ENCODE peak calls at places on chromosome 5, in ten cellular contexts. N is right atrium auricular region; C is lower lobe of right lung; K is prostate gland; A is CD8-positive, alpha-beta T cell; I is HCT116; Z is heart left ventricle; U is astrocyte; V is sigmoid colon; J is PC-9. Y is an unnamed sample.
A peak's percentile ranks its signal among the peaks of the same experiment; 100 is the strongest.

GRCh38 chr5:122183098-122183794 is 53.9 kb downstream of the ZNF474 start:
- DNase-seq in N (peak; percentile 88), C (peak; percentile 77), K (peak; percentile 92), A (no peak), I (no peak), Z (peak; percentile 73), U (peak; percentile 86), V (peak; percentile 82), J (peak; percentile 64), Y (peak; percentile 92)

GRCh38 chr5:57033103-57033502 is 81.2 kb upstream of the MIER3 start:
- DNase-seq in N (no peak), C (no peak), K (no peak), A (no peak), I (peak; percentile 34), Z (no peak), U (no peak), V (no peak), J (peak; percentile 86), Y (peak; percentile 80)

GRCh38 chr5:107894361-107894760 is 223.6 kb upstream of the EFNA5 start:
- DNase-seq in N (no peak), C (no peak), K (no peak), A (no peak), I (no peak), Z (no peak), U (peak; percentile 20), V (no peak), J (no peak), Y (no peak)

GRCh38 chr5:61619777-61620518 is 287.9 kb downstream of the ZSWIM6 start:
- DNase-seq in N (no peak), C (no peak), K (peak; percentile 46), A (no peak), I (no peak), Z (no peak), U (no peak), V (no peak), J (no peak), Y (no peak)

GRCh38 chr5:31702709-31703108 is 63.8 kb downstream of the PDZD2 start:
- DNase-seq in N (no peak), C (no peak), K (no peak), A (no peak), I (no peak), Z (no peak), U (no peak), V (no peak), J (no peak), Y (no peak)

GRCh38 chr5:134873494-134873893 is 677 bp upstream of the TXNDC15 start:
- DNase-seq in N (no peak), C (no peak), K (no peak), A (no peak), I (no peak), Z (no peak), U (no peak), V (no peak), J (no peak), Y (no peak)

GRCh38 chr5:57184322-57184721 is 10.5 kb downstream of the GPBP1 start:
- DNase-seq in N (no peak), C (no peak), K (no peak), A (no peak), I (no peak), Z (no peak), U (no peak), V (no peak), J (no peak), Y (no peak)

GRCh38 chr5:124936626-124936933 is 190.1 kb upstream of the ZNF608 start:
- DNase-seq in N (no peak), C (no peak), K (no peak), A (no peak), I (no peak), Z (no peak), U (no peak), V (no peak), J (no peak), Y (no peak)

DNA sequence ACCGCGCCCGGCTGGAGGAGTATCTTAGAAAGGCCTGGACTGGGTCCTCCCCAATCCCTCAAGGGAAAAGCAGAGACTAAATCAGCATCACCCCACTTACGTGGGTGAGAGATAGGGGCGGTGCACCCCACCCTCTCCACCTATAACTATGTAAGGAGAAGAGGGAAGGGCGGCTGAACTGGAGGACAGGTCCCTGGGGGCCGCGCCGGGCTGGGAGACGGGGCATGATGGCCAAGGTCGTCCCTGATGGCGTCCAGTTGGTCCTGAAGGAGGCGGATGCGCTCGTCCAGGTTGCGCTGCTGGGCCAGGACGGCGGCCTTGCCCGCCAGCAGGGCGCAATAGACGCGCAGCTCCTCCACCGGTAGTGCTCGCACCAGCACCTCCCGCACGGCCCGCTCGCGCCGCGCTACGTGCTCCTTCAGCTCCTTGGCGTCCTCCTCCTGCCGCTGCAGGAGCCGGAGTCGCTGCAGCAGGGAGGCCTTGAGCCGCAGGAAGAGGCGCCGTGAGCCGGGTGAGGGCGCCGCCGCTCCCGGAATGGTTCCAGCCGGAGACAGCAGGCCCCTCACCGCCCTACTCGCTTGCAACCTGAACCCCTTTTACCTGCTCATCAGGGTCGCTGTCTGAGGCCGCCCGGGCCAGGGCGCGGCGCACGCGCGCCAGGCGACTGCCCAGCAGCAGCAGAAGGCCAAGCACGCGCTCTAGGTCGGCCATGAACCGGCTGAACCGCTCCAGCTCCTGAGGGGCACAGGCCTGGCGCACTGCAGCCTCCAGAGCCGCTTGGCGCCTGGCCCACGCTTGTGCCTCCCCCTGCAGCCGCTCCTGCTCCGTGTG is 7.6 kb downstream of the SHROOM1 start:
- DNase-seq in N (no peak), C (peak; percentile 51), K (no peak), A (no peak), I (no peak), Z (no peak), U (peak; percentile 38), V (no peak), J (no peak), Y (peak; percentile 27)
- H3K27me3 ChIP-seq in N (no peaks in the 10 kb centered on the region), C (peaks cover 9% of the 10 kb centered on the region), K (no peaks in the 10 kb centered on the region), A (peaks cover 20% of the 10 kb centered on the region), I (no peaks in the 10 kb centered on the region), Z (peaks cover 51% of the 10 kb centered on the region), U (no peaks in the 10 kb centered on the region), V (no peaks in the 10 kb centered on the region), J (no peaks in the 10 kb centered on the region), Y (no peaks in the 10 kb centered on the region)

GRCh38 chr5:156936972-156937371 is 26.1 kb downstream of the TIMD4 start:
- DNase-seq in N (no peak), C (no peak), K (no peak), A (no peak), I (no peak), Z (no peak), U (no peak), V (no peak), J (no peak), Y (no peak)

GRCh38 chr5:156929366-156929948 is 33.6 kb downstream of the TIMD4 start:
- DNase-seq in N (no peak), C (no peak), K (no peak), A (no peak), I (no peak), Z (no peak), U (no peak), V (no peak), J (no peak), Y (no peak)

GRCh38 chr5:156934450-156935211 is 28.4 kb downstream of the TIMD4 start:
- DNase-seq in N (no peak), C (no peak), K (no peak), A (peak; percentile 23), I (peak; percentile 7), Z (no peak), U (no peak), V (no peak), J (no peak), Y (no peak)
- TF ChIP-seq CTCF in N (peak; percentile 43), C (peak; percentile 51), K (no peak), A (peak; percentile 88), I (peak; percentile 68), Z (peak; percentile 60), U (peak; percentile 12), V (no peak), J (no peak), Y (no peak)

GRCh38 chr5:6607559-6607936 is 25.3 kb downstream of the NSUN2 start:
- DNase-seq in N (peak; percentile 48), C (no peak), K (no peak), A (no peak), I (no peak), Z (no peak), U (no peak), V (no peak), J (no peak), Y (no peak)
- H3K36me3 ChIP-seq in N (peaks cover 100% of the 10 kb centered on the region), C (peaks cover 100% of the 10 kb centered on the region), K (no peaks in the 10 kb centered on the region), A (peaks cover 82% of the 10 kb centered on the region), I (peaks cover 78% of the 10 kb centered on the region), Z (peaks cover 97% of the 10 kb centered on the region), U (peaks cover 82% of the 10 kb centered on the region), V (peaks cover 43% of the 10 kb centered on the region), J (peaks cover 79% of the 10 kb centered on the region), Y (peaks cover 38% of the 10 kb centered on the region)

GRCh38 chr5:171323806-171324632 is 15.0 kb downstream of the TLX3 start:
- DNase-seq in N (no peak), C (no peak), K (no peak), A (no peak), I (no peak), Z (no peak), U (no peak), V (no peak), J (no peak), Y (no peak)
- H3K27me3 ChIP-seq in N (no peaks in the 10 kb centered on the region), C (peaks cover 69% of the 10 kb centered on the region), K (peaks cover 17% of the 10 kb centered on the region), A (peaks cover 5% of the 10 kb centered on the region), I (peaks cover 5% of the 10 kb centered on the region), Z (peaks cover 88% of the 10 kb centered on the region), U (peaks cover 73% of the 10 kb centered on the region), V (peaks cover 4% of the 10 kb centered on the region), J (no peaks in the 10 kb centered on the region), Y (peaks cover 14% of the 10 kb centered on the region)

GRCh38 chr5:149942199-149942598 is 2.4 kb downstream of the PDE6A start:
- DNase-seq in N (no peak), C (no peak), K (no peak), A (no peak), I (no peak), Z (no peak), U (no peak), V (no peak), J (no peak), Y (no peak)
- TF ChIP-seq CTCF in N (no peak), C (no peak), K (no peak), A (no peak), I (peak; percentile 13), Z (no peak), U (no peak), V (no peak), J (no peak), Y (no peak)

GRCh38 chr5:97167435-97167834 is 15.6 kb downstream of the RIOK2 start:
- DNase-seq in N (no peak), C (no peak), K (no peak), A (no peak), I (no peak), Z (no peak), U (no peak), V (no peak), J (no peak), Y (no peak)
- H3K36me3 ChIP-seq in N (peaks cover 63% of the 10 kb centered on the region), C (peaks cover 93% of the 10 kb centered on the region), K (no peaks in the 10 kb centered on the region), A (peaks cover 34% of the 10 kb centered on the region), I (peaks cover 30% of the 10 kb centered on the region), Z (peaks cover 98% of the 10 kb centered on the region), U (peaks cover 56% of the 10 kb centered on the region), V (peaks cover 9% of the 10 kb centered on the region), J (peaks cover 42% of the 10 kb centered on the region), Y (peaks cover 1% of the 10 kb centered on the region)

GRCh38 chr5:93589812-93590215 is 6.8 kb downstream of the NR2F1 start:
- DNase-seq in N (no peak), C (no peak), K (no peak), A (no peak), I (no peak), Z (no peak), U (no peak), V (no peak), J (no peak), Y (no peak)
- H3K27me3 ChIP-seq in N (peaks cover 2% of the 10 kb centered on the region), C (peaks cover 60% of the 10 kb centered on the region), K (peaks cover 5% of the 10 kb centered on the region), A (peaks cover 56% of the 10 kb centered on the region), I (no peaks in the 10 kb centered on the region), Z (peaks cover 94% of the 10 kb centered on the region), U (no peaks in the 10 kb centered on the region), V (no peaks in the 10 kb centered on the region), J (no peaks in the 10 kb centered on the region), Y (peaks cover 6% of the 10 kb centered on the region)

GRCh38 chr5:158801286-158801685 is 298.4 kb downstream of the EBF1 start:
- DNase-seq in N (no peak), C (no peak), K (no peak), A (no peak), I (no peak), Z (no peak), U (no peak), V (no peak), J (no peak), Y (no peak)
- TF ChIP-seq CTCF in N (no peak), C (no peak), K (no peak), A (no peak), I (no peak), Z (no peak), U (no peak), V (no peak), J (no peak), Y (no peak)

Y was measured in bronchial epithelial cell.